ENCODE peak calls at places on chromosomes 11 and 22, in eight cellular contexts. V is PC-9, F is left ventricle myocardium inferior, H is BJ, O is brain microvascular endothelial cell, J is ovary, N is suprapubic skin, W is heart left ventricle. S is an unnamed sample.

GRCh38 chr22:45911601-45912271 is 65.2 kb downstream of the WNT7B start:
- DNase-seq in V (peak; percentile 86), F (peak; percentile 65), H (no peak), O (no peak), J (no peak), N (no peak), W (peak; percentile 83), S (no peak)

GRCh38 chr11:76152086-76152658 is 54.1 kb downstream of the WNT11 start:
- DNase-seq in V (peak; percentile 76), F (peak; percentile 89), H (no peak), O (peak; percentile 53), J (peak; percentile 89), N (peak; percentile 94), W (peak; percentile 93), S (peak; percentile 88)

GRCh38 chr11:132540586-132540985 is 991.7 kb downstream of the OPCML start:
- DNase-seq in V (no peak), F (no peak), H (no peak), O (no peak), J (no peak), N (no peak), W (no peak), S (no peak)

GRCh38 chr11:69335010-69335409 is 41.1 kb downstream of the MYEOV start:
- DNase-seq in V (peak; percentile 47), F (no peak), H (no peak), O (no peak), J (no peak), N (peak; percentile 34), W (no peak), S (peak; percentile 41)

GRCh38 chr11:77604281-77604680 is 14.5 kb downstream of the AQP11 start:
- DNase-seq in V (no peak), F (no peak), H (no peak), O (no peak), J (no peak), N (no peak), W (no peak), S (no peak)

GRCh38 chr11:114354076-114354475 is 46.2 kb downstream of the C11orf71 start:
- DNase-seq in V (peak; percentile 47), F (no peak), H (peak; percentile 32), O (peak; percentile 98), J (no peak), N (no peak), W (no peak), S (no peak)

GRCh38 chr22:17098379-17098819 is 13.6 kb downstream of the IL17RA start:
- DNase-seq in V (no peak), F (no peak), H (no peak), O (no peak), J (no peak), N (no peak), W (no peak), S (no peak)

GRCh38 chr11:17605736-17606135 is 58.7 kb downstream of the OTOG start:
- DNase-seq in V (no peak), F (no peak), H (no peak), O (no peak), J (no peak), N (no peak), W (peak; percentile 21), S (no peak)

GRCh38 chr11:44770401-44770800 is 43.6 kb downstream of the TSPAN18 start:
- DNase-seq in V (no peak), F (no peak), H (no peak), O (no peak), J (no peak), N (peak; percentile 41), W (no peak), S (peak; percentile 14)

GRCh38 chr11:67022961-67023956 is at the start of gene SYT12:
- DNase-seq in V (peak; percentile 52), F (no peak), H (no peak), O (no peak), J (no peak), N (no peak), W (no peak), S (no peak)

GRCh38 chr11:118792642-118793124 is 1.7 kb upstream of the DDX6 start:
- DNase-seq in V (peak; percentile 33), F (peak; percentile 49), H (peak; percentile 53), O (peak; percentile 89), J (peak; percentile 43), N (no peak), W (peak; percentile 76), S (peak; percentile 84)

GRCh38 chr22:36055376-36056310 is 27.0 kb upstream of the RBFOX2 start:
- DNase-seq in V (no peak), F (peak; percentile 17), H (no peak), O (peak; percentile 61), J (no peak), N (no peak), W (peak; percentile 40), S (no peak)

GRCh38 chr11:106086135-106086534 is 8.7 kb downstream of the AASDHPPT start:
- DNase-seq in V (no peak), F (no peak), H (no peak), O (no peak), J (no peak), N (no peak), W (no peak), S (no peak)

GRCh38 chr22:50064453-50064852 is 6.4 kb upstream of the TTLL8 start:
- DNase-seq in V (no peak), F (no peak), H (no peak), O (no peak), J (no peak), N (no peak), W (no peak), S (no peak)

GRCh38 chr11:123085497-123085896 is 23.6 kb upstream of the HSPA8 start:
- DNase-seq in V (no peak), F (no peak), H (no peak), O (no peak), J (no peak), N (no peak), W (no peak), S (no peak)

GRCh38 chr11:87255589-87255988 is 217.9 kb downstream of the TMEM135 start:
- DNase-seq in V (no peak), F (no peak), H (no peak), O (no peak), J (no peak), N (no peak), W (no peak), S (no peak)

DNA sequence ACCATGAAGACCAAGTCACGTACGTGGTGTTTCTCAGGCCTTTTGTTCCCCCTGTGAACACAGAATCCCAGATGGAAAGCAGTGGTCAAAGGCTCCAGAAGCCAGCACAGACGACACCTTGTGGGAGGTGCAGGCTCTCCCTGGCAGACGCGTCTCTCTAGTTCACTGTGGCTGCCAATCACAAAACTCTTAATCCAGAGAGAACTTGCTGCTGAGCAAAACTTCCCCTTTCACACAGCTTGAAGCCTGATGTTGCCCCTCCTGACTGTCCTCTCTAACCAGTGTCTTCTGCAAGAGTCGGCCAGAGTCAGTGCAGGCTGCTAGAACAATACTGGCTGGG is 67.1 kb downstream of the PIWIL3 start:
- DNase-seq in V (no peak), F (no peak), H (no peak), O (no peak), J (no peak), N (no peak), W (no peak), S (no peak)
- TF ChIP-seq CTCF in V (no peak), F (peak; percentile 38), H (no peak), O (peak; percentile 24), J (no peak), N (no peak), W (peak; percentile 21), S (no peak)

DNA sequence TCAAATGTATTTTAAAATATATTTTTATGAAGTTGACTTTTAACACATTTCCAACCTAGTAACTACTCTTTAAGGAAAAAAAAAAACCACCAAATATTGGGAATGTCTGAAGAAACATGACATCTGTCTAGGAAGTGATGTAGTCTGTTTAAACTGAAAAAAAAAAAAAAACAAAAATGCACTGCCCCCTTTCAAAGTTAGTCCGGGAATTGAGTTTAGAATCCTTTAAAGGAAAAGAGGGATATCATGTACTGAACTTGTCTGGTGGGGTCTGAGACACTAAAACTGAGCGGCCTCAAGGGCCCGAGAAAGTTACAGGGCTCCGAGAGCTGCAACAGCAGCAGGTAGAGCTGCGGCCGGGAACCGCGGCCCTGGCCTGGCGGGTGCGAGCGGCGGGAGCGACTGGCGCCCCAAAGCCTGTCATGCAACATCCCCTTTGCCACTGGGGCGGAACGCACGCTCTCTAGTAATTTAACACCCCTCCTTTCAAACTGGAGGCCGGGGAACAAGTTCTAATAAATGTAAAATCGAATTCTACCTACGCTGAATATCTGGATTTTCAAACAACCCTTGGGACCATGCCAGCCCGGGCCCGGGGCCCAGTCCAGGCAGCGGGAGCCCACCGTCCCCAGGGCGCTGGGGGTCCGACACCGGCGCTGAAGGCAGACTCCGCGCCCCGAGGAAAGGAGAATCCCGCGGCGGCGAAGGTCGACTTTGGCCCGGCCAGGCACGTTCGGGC is 758 bp downstream of the RDX start:
- DNase-seq in V (peak; percentile 45), F (peak; percentile 47), H (no peak), O (peak; percentile 28), J (peak; percentile 74), N (peak; percentile 84), W (peak; percentile 68), S (peak; percentile 75)
- TF ChIP-seq CTCF in V (no peak), F (no peak), H (no peak), O (no peak), J (no peak), N (no peak), W (no peak), S (no peak)

GRCh38 chr11:11987503-11988022 is 20.9 kb downstream of the DKK3 start:
- DNase-seq in V (no peak), F (no peak), H (no peak), O (peak; percentile 56), J (no peak), N (no peak), W (no peak), S (no peak)
- TF ChIP-seq CTCF in V (peak; percentile 62), F (peak; percentile 37), H (peak; percentile 49), O (peak; percentile 47), J (no peak), N (no peak), W (peak; percentile 16), S (peak; percentile 21)

DNA sequence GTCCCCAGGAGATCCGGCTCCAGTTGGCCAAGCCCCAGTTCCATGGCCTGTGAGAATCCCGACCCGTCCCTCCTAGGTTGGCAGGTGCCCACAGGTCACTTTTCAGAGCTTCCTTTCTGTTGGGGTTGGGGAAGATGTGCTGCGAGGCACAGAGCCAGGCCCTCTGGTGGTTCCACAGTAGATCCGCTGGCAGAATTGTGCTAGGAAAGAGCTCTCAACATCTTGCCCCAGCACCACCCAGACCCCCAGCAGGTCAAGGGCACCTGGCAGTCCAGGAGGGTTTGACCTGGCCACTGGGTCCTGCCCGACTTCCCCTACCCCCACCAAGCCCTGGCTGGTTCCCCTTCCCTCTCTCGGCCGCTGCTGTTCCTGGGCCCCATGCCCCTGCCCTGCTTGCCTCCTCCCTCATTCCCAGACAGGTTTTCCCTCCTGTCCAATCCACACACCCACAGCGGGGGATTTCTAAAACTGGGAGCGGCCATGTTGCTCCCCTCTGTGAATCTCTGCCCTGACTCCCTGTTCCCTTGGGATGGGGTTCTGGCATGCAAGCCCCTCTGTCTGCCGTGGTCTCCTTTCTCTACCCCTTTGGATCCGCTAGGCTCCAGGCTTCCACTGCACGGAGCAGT is 26.2 kb upstream of the GCAT start:
- DNase-seq in V (no peak), F (no peak), H (no peak), O (no peak), J (peak; percentile 65), N (no peak), W (no peak), S (no peak)
- TF ChIP-seq CTCF in V (peak; percentile 39), F (peak; percentile 37), H (peak; percentile 31), O (peak; percentile 45), J (no peak), N (peak; percentile 40), W (peak; percentile 12), S (no peak)